ENCODE peak calls at places on chromosomes 6 and 20, in nine cellular contexts. V is thoracic aorta, Q is IMR-90, T is uterus, W is mammary epithelial cell, F is A549, S is AG10803, C is Panc1, D is upper lobe of right lung. Y is an unnamed sample.

GRCh38 chr20:64261138-64261537 is 5.6 kb downstream of the PCMTD2 start:
- DNase-seq in C (no peak), D (no peak), V (no peak), S (peak), W (no peak), Q (peak), F (no peak), T (no peak), Y (no peak)

GRCh38 chr6:168871535-168872106 is 382.0 kb downstream of the THBS2 start:
- DNase-seq in D (no peak), Q (no peak), F (no peak), C (no peak), W (no peak), V (no peak), T (no peak), S (no peak), Y (no peak)

GRCh38 chr6:135073757-135074393 is 19.3 kb upstream of the HBS1L start:
- DNase-seq in S (no peak), C (no peak), W (no peak), F (no peak), V (no peak), T (no peak), Q (no peak), D (no peak), Y (no peak)

GRCh38 chr20:57251344-57251743 is 15.1 kb downstream of the BMP7 start:
- DNase-seq in S (no peak), C (no peak), D (no peak), V (no peak), T (no peak), Q (no peak), F (no peak), W (no peak), Y (no peak)

GRCh38 chr6:165661416-165662001 is 1.5 kb downstream of the PDE10A start:
- DNase-seq in D (no peak), S (no peak), W (no peak), T (no peak), C (no peak), F (peak), Q (peak), V (no peak), Y (no peak)

GRCh38 chr6:5854900-5855299 is 151.8 kb downstream of the NRN1 start:
- DNase-seq in C (no peak), V (no peak), Q (no peak), S (no peak), W (no peak), D (no peak), F (no peak), T (no peak), Y (no peak)

GRCh38 chr6:110951986-110952794 is 6.3 kb upstream of the GTF3C6 start:
- DNase-seq in D (no peak), W (peak), T (no peak), Q (peak), S (peak), V (no peak), F (peak), C (peak), Y (no peak)

GRCh38 chr6:152378154-152378553 is 259.0 kb downstream of the SYNE1 start:
- DNase-seq in F (no peak), W (peak), Q (peak), D (no peak), C (no peak), V (no peak), T (no peak), S (peak), Y (no peak)

GRCh38 chr6:134029495-134030455 is 22.6 kb downstream of the SLC2A12 start:
- DNase-seq in Q (peak), C (no peak), S (no peak), D (no peak), T (no peak), W (peak), V (no peak), F (peak), Y (no peak)

GRCh38 chr6:54018722-54019121 is 92.5 kb upstream of the MLIP start:
- DNase-seq in D (no peak), V (no peak), W (no peak), Q (no peak), T (no peak), C (no peak), S (no peak), F (no peak), Y (no peak)
- H3K4me3 ChIP-seq in D (no peak), V (no peak), W (no peak), Q (no peak), T (no peak), C (no peak), S (no peak), F (no peak), Y (no peak)

GRCh38 chr6:159169193-159169555 is at the start of gene FNDC1:
- DNase-seq in S (peak), D (peak), F (peak), W (no peak), Q (no peak), T (peak), V (no peak), C (no peak), Y (peak)
- TF ChIP-seq CTCF in S (no peak), D (no peak), F (peak), W (no peak), Q (peak), T (no peak), V (no peak), C (peak), Y (no peak)

GRCh38 chr20:59831901-59832240 is 101.6 kb downstream of the SYCP2 start:
- DNase-seq in S (no peak), T (no peak), W (no peak), C (no peak), D (no peak), F (no peak), Q (no peak), V (no peak), Y (no peak)

GRCh38 chr20:59830107-59831023 is 103.1 kb downstream of the SYCP2 start:
- DNase-seq in T (no peak), S (no peak), D (no peak), Q (no peak), C (no peak), V (no peak), W (peak), F (no peak), Y (no peak)

GRCh38 chr20:59835057-59835447 is 98.4 kb downstream of the SYCP2 start:
- DNase-seq in S (no peak), F (no peak), V (no peak), D (no peak), T (peak), C (no peak), Q (no peak), W (no peak), Y (no peak)

GRCh38 chr20:59831024-59831900 is 102.2 kb downstream of the SYCP2 start:
- DNase-seq in F (no peak), S (no peak), T (no peak), W (peak), D (no peak), Q (no peak), C (no peak), V (no peak), Y (peak)

DNA sequence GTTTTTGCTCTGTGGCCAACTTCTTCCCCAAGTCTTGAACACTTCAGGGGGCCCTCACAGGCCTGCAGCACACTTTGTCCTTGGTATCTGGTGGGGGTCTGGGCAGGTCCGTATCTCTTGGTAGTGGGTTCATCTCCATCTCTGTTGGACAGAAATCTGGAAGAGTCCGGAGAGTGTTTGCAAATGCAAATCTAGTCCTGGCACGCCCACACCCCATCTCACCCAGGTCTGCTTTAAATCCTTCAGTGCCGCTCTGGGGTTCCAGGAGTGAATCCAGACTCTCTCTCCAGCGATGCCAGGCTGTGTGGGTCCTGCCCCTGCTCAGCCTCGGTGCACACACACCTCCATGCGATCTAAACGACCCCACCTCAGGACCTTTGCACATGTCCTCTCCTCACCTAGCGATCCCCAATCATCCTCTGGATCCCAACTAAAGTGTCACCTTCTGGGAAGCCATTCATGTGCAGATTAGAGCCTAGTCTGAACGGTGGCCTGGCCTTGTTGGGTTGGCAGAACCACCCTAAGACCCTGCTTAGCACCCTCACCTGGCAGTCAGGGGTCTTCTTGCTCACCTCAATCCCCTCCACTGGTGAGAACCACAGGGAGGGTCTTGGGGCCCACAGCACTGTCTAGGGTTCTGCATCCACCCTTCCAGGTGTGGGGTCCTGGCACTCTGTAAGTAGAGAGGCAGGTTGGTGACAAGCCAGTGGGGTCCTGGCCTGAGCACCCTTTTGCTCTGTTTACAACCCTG is 100.9 kb downstream of the SYCP2 start:
- DNase-seq in C (no peak), S (no peak), V (no peak), F (no peak), Q (no peak), W (no peak), T (no peak), D (no peak), Y (no peak)
- H3K4me3 ChIP-seq in C (no peak), S (no peak), V (no peak), F (no peak), Q (no peak), W (no peak), T (no peak), D (no peak), Y (no peak)

GRCh38 chr6:20789162-20789561 is 254.9 kb downstream of the CDKAL1 start:
- DNase-seq in V (no peak), C (no peak), S (peak), F (peak), T (no peak), W (no peak), Q (peak), D (no peak), Y (no peak)
- TF ChIP-seq CTCF in V (peak), C (peak), S (peak), F (peak), T (peak), W (peak), Q (peak), D (peak), Y (no peak)

GRCh38 chr6:41027799-41028617 is 11.0 kb downstream of the UNC5CL start:
- DNase-seq in V (peak), S (peak), F (peak), Q (peak), T (peak), W (peak), C (no peak), D (peak), Y (peak)

GRCh38 chr6:41023114-41023513 is 15.9 kb downstream of the UNC5CL start:
- DNase-seq in D (no peak), W (no peak), Q (no peak), C (no peak), F (no peak), V (no peak), T (no peak), S (no peak), Y (no peak)

GRCh38 chr6:41025966-41026365 is 13.1 kb downstream of the UNC5CL start:
- DNase-seq in C (no peak), T (no peak), W (no peak), F (no peak), Q (no peak), D (no peak), S (no peak), V (no peak), Y (no peak)

GRCh38 chr6:41028618-41029486 is 10.2 kb downstream of the UNC5CL start:
- DNase-seq in S (no peak), T (no peak), F (no peak), W (no peak), D (no peak), C (no peak), V (no peak), Q (no peak), Y (no peak)

DNA sequence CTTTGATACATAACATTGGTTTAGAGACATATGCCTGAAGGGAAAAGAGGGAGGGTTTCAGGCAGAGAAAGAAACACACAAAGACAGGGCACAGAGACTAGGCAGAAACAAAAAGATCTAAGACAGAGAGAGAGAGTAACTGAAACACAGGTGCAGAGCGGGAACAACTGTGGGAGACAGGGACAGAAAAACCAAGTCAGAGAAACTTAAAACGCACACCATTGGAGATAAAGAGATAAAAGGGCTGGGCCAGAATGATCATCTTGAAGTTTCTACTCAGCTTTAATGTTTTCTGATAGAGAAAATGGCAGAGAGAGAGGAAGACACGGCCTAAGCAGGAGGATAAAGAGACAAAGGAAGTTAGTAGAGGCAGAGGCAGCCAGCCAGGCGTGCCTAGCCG is 11.8 kb downstream of the UNC5CL start:
- DNase-seq in C (no peak), W (no peak), T (no peak), D (no peak), V (no peak), Q (no peak), F (no peak), S (no peak), Y (no peak)
- H3K4me3 ChIP-seq in C (peak), W (peak), T (no peak), D (peak), V (peak), Q (no peak), F (peak), S (peak), Y (no peak)

GRCh38 chr6:97218912-97219311 is 64.1 kb downstream of the MMS22L start:
- DNase-seq in S (no peak), T (no peak), W (no peak), V (no peak), Q (no peak), F (no peak), D (no peak), C (no peak), Y (no peak)

GRCh38 chr6:97215157-97215769 is 67.8 kb downstream of the MMS22L start:
- DNase-seq in T (no peak), V (no peak), D (no peak), C (peak), Q (peak), W (peak), S (peak), F (peak), Y (no peak)
- TF ChIP-seq CTCF in T (peak), V (no peak), D (peak), C (peak), Q (peak), W (peak), S (peak), F (peak), Y (no peak)

GRCh38 chr20:24111858-24112257 is 123.3 kb upstream of the GGTLC1 start:
- DNase-seq in D (no peak), S (no peak), T (no peak), Q (no peak), W (no peak), C (no peak), V (no peak), F (no peak), Y (no peak)

GRCh38 chr20:24112360-24112759 is 123.8 kb upstream of the GGTLC1 start:
- DNase-seq in V (no peak), C (no peak), Q (no peak), F (no peak), T (no peak), D (no peak), W (no peak), S (no peak), Y (no peak)

GRCh38 chr20:24106801-24107158 is 118.2 kb upstream of the GGTLC1 start:
- DNase-seq in V (no peak), C (no peak), F (no peak), S (no peak), W (no peak), T (no peak), D (no peak), Q (no peak), Y (no peak)

GRCh38 chr20:24109008-24109407 is 120.4 kb upstream of the GGTLC1 start:
- DNase-seq in S (peak), V (no peak), W (no peak), T (no peak), D (no peak), Q (no peak), F (no peak), C (no peak), Y (no peak)

GRCh38 chr20:24109537-24109936 is 121.0 kb upstream of the GGTLC1 start:
- DNase-seq in F (no peak), T (no peak), W (no peak), C (no peak), S (no peak), V (no peak), D (no peak), Q (no peak), Y (no peak)
- H3K4me3 ChIP-seq in F (no peak), T (no peak), W (no peak), C (no peak), S (no peak), V (no peak), D (no peak), Q (no peak), Y (no peak)

DNA sequence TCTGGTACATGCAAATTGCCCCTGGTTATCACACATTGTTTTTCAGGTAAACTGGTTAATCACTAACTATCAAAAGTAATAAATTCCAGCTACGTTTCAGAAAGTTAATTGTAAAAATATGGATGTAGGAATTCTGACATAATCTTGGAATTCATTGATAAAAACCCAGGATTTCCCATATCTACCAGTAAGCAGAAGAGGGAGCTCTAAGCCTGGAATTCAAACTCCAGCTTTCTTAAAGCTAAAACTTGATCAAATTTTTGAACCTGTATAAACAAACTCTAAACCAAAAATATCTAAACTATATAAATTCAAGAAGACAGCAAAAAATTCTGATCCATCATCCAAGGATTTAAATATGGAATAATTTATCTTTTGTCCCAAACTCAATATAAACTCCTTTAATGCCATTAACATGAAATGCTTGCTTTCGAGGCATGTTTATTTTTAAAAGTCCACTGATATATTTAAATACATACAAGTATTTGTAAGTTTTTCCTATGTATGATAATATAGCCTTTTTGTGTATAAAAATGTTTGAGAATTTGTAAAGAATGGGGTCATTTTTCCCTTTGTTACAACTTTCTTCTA is 91.5 kb upstream of the RNF217 start:
- DNase-seq in S (peak), C (peak), W (peak), F (peak), D (no peak), T (no peak), V (no peak), Q (peak), Y (peak)
- TF ChIP-seq CTCF in S (peak), C (peak), W (peak), F (peak), D (peak), T (peak), V (peak), Q (peak), Y (no peak)